ENCODE peak calls at places on chromosomes 6 and 20, in five cellular contexts. One of them, this sample, is unnamed.

GRCh38 chr20:19269737-19270325 is 57.4 kb downstream of the SLC24A3 start:
- DNase-seq in HFF-Myc: no peak
- DNase-seq in activated CD4-positive, alpha-beta T cell treated with anti-CD3 and anti-CD28 coated beads for 48 hours: no peak
- DNase-seq in iPS-NIHi11: no peak
- DNase-seq in right lobe of liver: no peak
- DNase-seq in this sample: no peak

GRCh38 chr6:69816569-69816968 is 19.8 kb upstream of the LMBRD1 start:
- DNase-seq in HFF-Myc: no peak
- DNase-seq in activated CD4-positive, alpha-beta T cell treated with anti-CD3 and anti-CD28 coated beads for 48 hours: no peak
- DNase-seq in iPS-NIHi11: no peak
- DNase-seq in right lobe of liver: no peak
- DNase-seq in this sample: no peak

GRCh38 chr6:142210606-142211005 is 63.5 kb downstream of the VTA1 start:
- DNase-seq in HFF-Myc: no peak
- DNase-seq in activated CD4-positive, alpha-beta T cell treated with anti-CD3 and anti-CD28 coated beads for 48 hours: no peak
- DNase-seq in iPS-NIHi11: no peak
- DNase-seq in right lobe of liver: no peak
- DNase-seq in this sample: no peak

GRCh38 chr6:43604174-43604573 is 24.9 kb downstream of the GTPBP2 start:
- DNase-seq in HFF-Myc: no peak
- DNase-seq in activated CD4-positive, alpha-beta T cell treated with anti-CD3 and anti-CD28 coated beads for 48 hours: no peak
- DNase-seq in iPS-NIHi11: no peak
- DNase-seq in right lobe of liver: no peak
- DNase-seq in this sample: no peak

GRCh38 chr20:56865055-56865454 is 235.9 kb downstream of the TFAP2C start:
- DNase-seq in HFF-Myc: no peak
- DNase-seq in activated CD4-positive, alpha-beta T cell treated with anti-CD3 and anti-CD28 coated beads for 48 hours: no peak
- DNase-seq in iPS-NIHi11: no peak
- DNase-seq in right lobe of liver: no peak
- DNase-seq in this sample: no peak

GRCh38 chr6:137977206-137977605 is 110.1 kb downstream of the TNFAIP3 start:
- DNase-seq in HFF-Myc: no peak
- DNase-seq in activated CD4-positive, alpha-beta T cell treated with anti-CD3 and anti-CD28 coated beads for 48 hours: no peak
- DNase-seq in iPS-NIHi11: no peak
- DNase-seq in right lobe of liver: no peak
- DNase-seq in this sample: no peak

GRCh38 chr6:126886106-126886505 is 232.4 kb upstream of the RSPO3 start:
- DNase-seq in HFF-Myc: no peak
- DNase-seq in activated CD4-positive, alpha-beta T cell treated with anti-CD3 and anti-CD28 coated beads for 48 hours: no peak
- DNase-seq in iPS-NIHi11: no peak
- DNase-seq in right lobe of liver: no peak
- DNase-seq in this sample: no peak

GRCh38 chr6:78363688-78364087 is 503.7 kb upstream of the IRAK1BP1 start:
- DNase-seq in HFF-Myc: no peak
- DNase-seq in activated CD4-positive, alpha-beta T cell treated with anti-CD3 and anti-CD28 coated beads for 48 hours: no peak
- DNase-seq in iPS-NIHi11: no peak
- DNase-seq in right lobe of liver: no peak
- DNase-seq in this sample: no peak

GRCh38 chr6:11806561-11807317 is 28.1 kb upstream of the ADTRP start:
- DNase-seq in HFF-Myc: no peak
- DNase-seq in activated CD4-positive, alpha-beta T cell treated with anti-CD3 and anti-CD28 coated beads for 48 hours: peak; percentile 17
- DNase-seq in iPS-NIHi11: no peak
- DNase-seq in right lobe of liver: no peak
- DNase-seq in this sample: peak; percentile 54

GRCh38 chr20:59006864-59007757 is at the start of gene CTSZ:
- DNase-seq in HFF-Myc: no peak
- DNase-seq in activated CD4-positive, alpha-beta T cell treated with anti-CD3 and anti-CD28 coated beads for 48 hours: peak; percentile 53
- DNase-seq in iPS-NIHi11: peak; percentile 96
- DNase-seq in right lobe of liver: peak; percentile 91
- DNase-seq in this sample: peak; percentile 43

GRCh38 chr6:17869010-17869752 is 118.3 kb downstream of the KIF13A start:
- DNase-seq in HFF-Myc: no peak
- DNase-seq in activated CD4-positive, alpha-beta T cell treated with anti-CD3 and anti-CD28 coated beads for 48 hours: no peak
- DNase-seq in iPS-NIHi11: no peak
- DNase-seq in right lobe of liver: no peak
- DNase-seq in this sample: no peak

GRCh38 chr6:167949121-167949684 is 48.3 kb upstream of the KIF25 start:
- DNase-seq in HFF-Myc: no peak
- DNase-seq in activated CD4-positive, alpha-beta T cell treated with anti-CD3 and anti-CD28 coated beads for 48 hours: no peak
- DNase-seq in iPS-NIHi11: no peak
- DNase-seq in right lobe of liver: no peak
- DNase-seq in this sample: no peak

GRCh38 chr20:39298566-39299501 is 336.7 kb downstream of the DHX35 start:
- DNase-seq in HFF-Myc: no peak
- DNase-seq in activated CD4-positive, alpha-beta T cell treated with anti-CD3 and anti-CD28 coated beads for 48 hours: no peak
- DNase-seq in iPS-NIHi11: no peak
- DNase-seq in right lobe of liver: no peak
- DNase-seq in this sample: no peak